ENCODE peak calls at places on chromosomes 11 and 22, in seven cellular contexts. W is T-helper 2 cell, Q is gastrocnemius medialis, O is breast epithelium, V is left ventricle myocardium superior, R is non-pigmented ciliary epithelial cell, E is NCI-H2029. U is an unnamed sample.

GRCh38 chr11:6635082-6635932 is 16.1 kb upstream of the TPP1 start:
- DNase-seq in R (no peak), Q (no peak), E (no peak), W (no peak), V (peak), O (no peak), U (peak)

GRCh38 chr11:1753426-1754305 is 3.3 kb upstream of the IFITM10 start:
- DNase-seq in R (no peak), V (no peak), E (no peak), O (no peak), W (no peak), Q (no peak), U (no peak)

GRCh38 chr11:126544311-126545056 is 189.0 kb downstream of the ST3GAL4 start:
- DNase-seq in E (no peak), V (no peak), W (no peak), Q (no peak), R (no peak), O (peak), U (peak)

GRCh38 chr11:85809881-85810280 is 1.1 kb downstream of the SYTL2 start:
- DNase-seq in R (no peak), W (peak), Q (no peak), V (no peak), E (no peak), O (no peak), U (no peak)

GRCh38 chr11:5690216-5690615 is 626 bp downstream of the TRIM22 start:
- DNase-seq in O (no peak), R (no peak), V (no peak), E (no peak), Q (no peak), W (no peak), U (peak)

GRCh38 chr22:27046126-27046525 is 388.7 kb downstream of the MIAT start:
- DNase-seq in O (no peak), V (no peak), Q (no peak), E (no peak), R (no peak), W (no peak), U (no peak)

GRCh38 chr11:6431861-6432260 is 8.9 kb downstream of the HPX start:
- DNase-seq in E (no peak), W (no peak), V (no peak), Q (no peak), R (no peak), O (peak), U (peak)

GRCh38 chr11:130325691-130326090 is 11.0 kb upstream of the ZBTB44 start:
- DNase-seq in V (no peak), O (no peak), W (no peak), R (no peak), Q (no peak), E (no peak), U (no peak)

GRCh38 chr11:69587454-69588081 is 53.4 kb upstream of the CCND1 start:
- DNase-seq in E (no peak), R (peak), V (no peak), W (no peak), Q (no peak), O (no peak), U (peak)

GRCh38 chr11:103661991-103662390 is 374.4 kb upstream of the DDI1 start:
- DNase-seq in R (no peak), E (no peak), V (no peak), Q (no peak), W (no peak), O (no peak), U (no peak)

GRCh38 chr11:74030668-74031309 is 21.9 kb upstream of the UCP3 start:
- DNase-seq in R (no peak), V (no peak), W (peak), E (no peak), Q (no peak), O (no peak), U (no peak)

GRCh38 chr11:61543606-61544306 is 35.2 kb downstream of the LRRC10B start:
- DNase-seq in W (no peak), Q (no peak), O (no peak), R (no peak), E (peak), V (no peak), U (no peak)

GRCh38 chr11:72470386-72470785 is 36.1 kb upstream of the CLPB start:
- DNase-seq in V (no peak), O (no peak), Q (no peak), E (no peak), R (no peak), W (no peak), U (no peak)

GRCh38 chr22:38030311-38031133 is 26.7 kb upstream of the PICK1 start:
- DNase-seq in O (no peak), Q (no peak), W (no peak), E (no peak), V (no peak), R (no peak), U (no peak)

GRCh38 chr11:75240381-75241035 is at the start of gene TPBGL:
- DNase-seq in V (peak), Q (no peak), O (no peak), W (no peak), E (no peak), R (no peak), U (no peak)

GRCh38 chr11:27242591-27242990 is 120.4 kb downstream of the CCDC34 start:
- DNase-seq in W (peak), V (no peak), Q (no peak), O (no peak), R (no peak), E (no peak), U (peak)

GRCh38 chr11:10658621-10659338 is 34.8 kb downstream of the IRAG1 start:
- DNase-seq in Q (no peak), E (no peak), V (no peak), R (no peak), W (no peak), O (no peak), U (no peak)

GRCh38 chr11:120285256-120285655 is 39.8 kb upstream of the TLCD5 start:
- DNase-seq in V (no peak), W (no peak), O (no peak), E (no peak), R (no peak), Q (no peak), U (peak)

GRCh38 chr11:8765294-8765693 is 82.7 kb downstream of the RPL27A start:
- DNase-seq in E (no peak), O (no peak), W (no peak), V (no peak), Q (no peak), R (no peak), U (peak)

GRCh38 chr11:91730071-91730470 is 494.5 kb upstream of the FAT3 start:
- DNase-seq in W (no peak), Q (no peak), R (no peak), V (no peak), E (no peak), O (no peak), U (no peak)

GRCh38 chr11:5910521-5910920 is 17.5 kb downstream of the OR52E5 start:
- DNase-seq in E (no peak), R (no peak), V (no peak), W (no peak), Q (no peak), O (no peak), U (no peak)

GRCh38 chr11:127998421-127998820 is 588.9 kb downstream of the ETS1 start:
- DNase-seq in O (no peak), W (no peak), V (no peak), E (no peak), R (no peak), Q (no peak), U (no peak)

GRCh38 chr11:19886498-19886897 is 173.9 kb downstream of the NAV2 start:
- DNase-seq in O (no peak), R (no peak), Q (no peak), W (no peak), E (no peak), V (no peak), U (no peak)

GRCh38 chr11:64728757-64729365 is 5.9 kb upstream of the NRXN2 start:
- DNase-seq in V (no peak), O (no peak), E (no peak), R (no peak), Q (no peak), W (no peak), U (no peak)

GRCh38 chr11:87454246-87454645 is 416.5 kb downstream of the TMEM135 start:
- DNase-seq in Q (no peak), W (no peak), E (no peak), O (no peak), V (no peak), R (no peak), U (no peak)